ENCODE peak calls at places on chromosome 12, in six cellular contexts. X, N, R, J, H and I are unnamed samples.
A peak's percentile ranks its signal among the peaks of the same experiment; 100 is the strongest.

GRCh38 chr12:53174881-53175491 is 5.5 kb upstream of the ZNF740 start:
- DNase-seq in X (peak; percentile 78), R (no peak), N (no peak), J (no peak), H (no peak), I (no peak)

GRCh38 chr12:26786491-26787124 is 46.4 kb downstream of the ITPR2 start:
- DNase-seq in X (no peak), J (no peak), R (no peak), N (no peak), H (no peak), I (no peak)

GRCh38 chr12:123063535-123063934 is 83.1 kb downstream of the ARL6IP4 start:
- DNase-seq in H (no peak), X (peak; percentile 78), N (no peak), R (no peak), J (no peak), I (no peak)

GRCh38 chr12:66156654-66157053 is 13.1 kb downstream of the TMBIM4 start:
- DNase-seq in N (no peak), R (no peak), J (no peak), X (no peak), H (no peak), I (no peak)

GRCh38 chr12:94134226-94134795 is 14.1 kb upstream of the PLXNC1 start:
- DNase-seq in N (no peak), H (no peak), R (no peak), X (peak; percentile 60), J (no peak), I (no peak)

GRCh38 chr12:54977155-54977554 is 7.4 kb downstream of the TESPA1 start:
- DNase-seq in R (no peak), N (no peak), X (no peak), H (no peak), J (no peak), I (no peak)

GRCh38 chr12:29346764-29347421 is 34.1 kb downstream of the ERGIC2 start:
- DNase-seq in J (no peak), R (no peak), N (no peak), X (no peak), H (no peak), I (no peak)

GRCh38 chr12:43289412-43289811 is 262.6 kb downstream of the ADAMTS20 start:
- DNase-seq in H (no peak), N (no peak), J (no peak), R (no peak), X (no peak), I (no peak)

GRCh38 chr12:122018457-122018856 is 3.2 kb upstream of the BCL7A start:
- DNase-seq in X (no peak), R (no peak), H (no peak), N (no peak), J (no peak), I (no peak)

GRCh38 chr12:117671734-117672133 is 297.1 kb downstream of the KSR2 start:
- DNase-seq in R (no peak), H (no peak), N (no peak), J (no peak), X (peak; percentile 88), I (no peak)

GRCh38 chr12:120720234-120720968 is 5.2 kb upstream of the ACADS start:
- DNase-seq in N (no peak), J (no peak), R (peak; percentile 18), X (no peak), H (no peak), I (no peak)

GRCh38 chr12:112116232-112117060 is 7.9 kb upstream of the NAA25 start:
- DNase-seq in H (peak; percentile 18), R (peak; percentile 54), N (no peak), X (peak; percentile 71), J (no peak), I (no peak)

GRCh38 chr12:124788936-124789555 is 74.6 kb downstream of the SCARB1 start:
- DNase-seq in H (no peak), J (no peak), X (no peak), N (no peak), R (no peak), I (no peak)

GRCh38 chr12:69039881-69040280 is 106.9 kb upstream of the CPM start:
- DNase-seq in R (no peak), J (no peak), X (no peak), N (no peak), H (no peak), I (no peak)

GRCh38 chr12:127260531-127260930 is 1006.4 kb upstream of the TMEM132C start:
- DNase-seq in H (no peak), R (no peak), X (no peak), J (no peak), N (no peak), I (no peak)